ENCODE peak calls at places on chromosomes 3 and 15, in six cellular contexts. I is foreskin fibroblast, U is BJ, J is tibial nerve, B is kidney epithelial cell, H is brain microvascular endothelial cell. E is an unnamed sample.

GRCh38 chr3:140341213-140341612 is 336.7 kb upstream of the TRIM42 start:
- DNase-seq in I (no peak), U (no peak), J (no peak), B (no peak), H (no peak), E (no peak)

GRCh38 chr3:14148041-14148985 is 23.5 kb downstream of the TMEM43 start:
- DNase-seq in I (no peak), U (no peak), J (no peak), B (no peak), H (no peak), E (peak; percentile 72)

GRCh38 chr3:30227571-30228301 is 378.7 kb upstream of the TGFBR2 start:
- DNase-seq in I (peak; percentile 84), U (peak; percentile 84), J (no peak), B (no peak), H (peak; percentile 71), E (no peak)

GRCh38 chr3:191244242-191244867 is 45.3 kb downstream of the OSTN start:
- DNase-seq in I (no peak), U (no peak), J (no peak), B (no peak), H (no peak), E (no peak)

GRCh38 chr3:169923189-169923588 is 11.8 kb downstream of the SAMD7 start:
- DNase-seq in I (no peak), U (no peak), J (peak; percentile 20), B (no peak), H (no peak), E (peak; percentile 17)

GRCh38 chr15:76866716-76867321 is 38.3 kb downstream of the SCAPER start:
- DNase-seq in I (peak; percentile 20), U (peak; percentile 30), J (no peak), B (no peak), H (peak; percentile 17), E (no peak)

GRCh38 chr3:190562866-190563525 is 49.1 kb downstream of the IL1RAP start:
- DNase-seq in I (no peak), U (no peak), J (no peak), B (no peak), H (no peak), E (no peak)

GRCh38 chr3:71760140-71760539 is 6.5 kb downstream of the GPR27 start:
- DNase-seq in I (no peak), U (no peak), J (no peak), B (no peak), H (no peak), E (no peak)

GRCh38 chr15:71892335-71892734 is 82.0 kb downstream of the NR2E3 start:
- DNase-seq in I (no peak), U (no peak), J (no peak), B (no peak), H (no peak), E (no peak)

GRCh38 chr3:124978627-124979026 is 44.1 kb upstream of the MUC13 start:
- DNase-seq in I (no peak), U (no peak), J (no peak), B (no peak), H (no peak), E (no peak)

GRCh38 chr3:8318002-8318649 is 183.5 kb upstream of the LMCD1 start:
- DNase-seq in I (peak; percentile 78), U (no peak), J (no peak), B (peak; percentile 35), H (peak; percentile 4), E (no peak)

GRCh38 chr3:48990636-48991421 is 788 bp downstream of the P4HTM start:
- DNase-seq in I (no peak), U (no peak), J (no peak), B (no peak), H (no peak), E (no peak)

GRCh38 chr3:183626877-183627594 is 8.4 kb upstream of the KLHL24 start:
- DNase-seq in I (no peak), U (no peak), J (peak; percentile 38), B (no peak), H (no peak), E (no peak)

GRCh38 chr15:66883322-66883911 is 181.4 kb downstream of the SMAD6 start:
- DNase-seq in I (peak; percentile 100), U (peak; percentile 100), J (peak; percentile 83), B (peak; percentile 99), H (peak; percentile 99), E (peak; percentile 100)

GRCh38 chr3:65178703-65179102 is 490.9 kb upstream of the ADAMTS9 start:
- DNase-seq in I (peak; percentile 20), U (no peak), J (no peak), B (peak; percentile 70), H (peak; percentile 53), E (peak; percentile 84)

DNA sequence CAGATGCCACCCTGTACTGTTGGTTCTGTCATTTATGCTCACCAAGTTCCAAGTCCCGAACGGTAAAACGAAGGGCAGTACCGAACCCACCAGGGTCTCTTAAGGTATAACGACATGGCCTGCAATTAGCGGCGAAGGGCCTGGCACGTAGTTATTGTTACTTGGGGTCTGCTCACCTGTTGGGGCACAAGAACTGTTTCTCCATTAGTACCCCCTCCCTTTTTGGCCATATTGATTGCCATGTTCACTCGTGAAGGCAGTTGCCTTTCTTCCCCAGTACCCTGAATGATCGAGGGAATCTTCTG is 435 bp downstream of the IL17RB start:
- DNase-seq in I (no peak), U (no peak), J (no peak), B (no peak), H (no peak), E (no peak)
- H3K4me3 ChIP-seq in I (peak overlapping the region; percentile 53), U (no peak overlapping the region), J (peak overlapping the region; percentile 61), B (peak overlapping the region; percentile 52), H (no peak overlapping the region), E (peak overlapping the region; percentile 50)

GRCh38 chr3:69322110-69322509 is 63.8 kb downstream of the FRMD4B start:
- DNase-seq in I (no peak), U (no peak), J (no peak), B (no peak), H (no peak), E (no peak)

GRCh38 chr3:69326821-69327433 is 59.0 kb downstream of the FRMD4B start:
- DNase-seq in I (no peak), U (no peak), J (no peak), B (no peak), H (no peak), E (no peak)

GRCh38 chr3:69323941-69324340 is 61.9 kb downstream of the FRMD4B start:
- DNase-seq in I (no peak), U (no peak), J (no peak), B (no peak), H (no peak), E (no peak)

GRCh38 chr3:69325151-69325550 is 60.7 kb downstream of the FRMD4B start:
- DNase-seq in I (no peak), U (no peak), J (no peak), B (no peak), H (no peak), E (no peak)

DNA sequence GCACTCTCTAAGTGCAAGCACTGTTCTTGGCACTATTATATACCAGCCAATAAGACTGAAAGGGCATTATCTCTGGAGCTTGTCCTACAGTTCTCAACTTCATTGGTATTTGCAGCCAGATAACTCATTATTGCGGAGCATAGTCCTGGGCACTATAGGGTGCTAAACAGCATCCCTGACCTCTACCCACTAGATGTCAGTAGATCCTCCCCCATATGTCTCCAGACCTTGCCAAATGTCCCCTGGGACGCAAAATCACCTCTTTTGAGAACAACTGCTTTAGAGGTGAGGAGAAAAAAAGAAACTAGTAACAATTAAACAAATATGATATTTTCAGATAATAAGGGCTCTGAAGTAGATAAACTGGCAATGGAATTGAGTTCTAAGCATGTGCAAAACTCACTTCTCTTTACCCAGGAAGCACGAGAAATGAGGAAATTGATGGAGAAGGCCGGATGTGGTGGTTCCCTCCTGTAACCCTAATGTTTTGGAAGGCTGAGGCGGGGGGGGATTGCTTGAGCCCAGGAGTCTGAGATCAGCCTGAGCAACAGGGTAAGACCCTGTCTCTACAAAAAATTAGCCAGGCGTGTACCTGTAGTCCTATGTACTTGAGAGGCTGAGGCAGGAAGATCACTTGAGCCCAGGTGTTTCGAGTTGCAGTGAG is 61.4 kb downstream of the FRMD4B start:
- DNase-seq in I (no peak), U (no peak), J (no peak), B (no peak), H (no peak), E (no peak)
- TF ChIP-seq CTCF in I (no peak), U (no peak), J (peak; percentile 7), B (peak; percentile 11), H (peak; percentile 38), E (peak; percentile 41)

GRCh38 chr15:60840703-60841411 is 361.9 kb upstream of the ICE2 start:
- DNase-seq in I (no peak), U (no peak), J (no peak), B (no peak), H (no peak), E (no peak)
- H3K4me3 ChIP-seq in I (no peak overlapping the region), U (no peak overlapping the region), J (no peak overlapping the region), B (no peak overlapping the region), H (no peak overlapping the region), E (no peak overlapping the region)

GRCh38 chr3:51873876-51874275 is 1.5 kb downstream of the IQCF5 start:
- DNase-seq in I (no peak), U (no peak), J (no peak), B (no peak), H (no peak), E (no peak)
- TF ChIP-seq CTCF in I (no peak), U (no peak), J (no peak), B (no peak), H (no peak), E (no peak)

DNA sequence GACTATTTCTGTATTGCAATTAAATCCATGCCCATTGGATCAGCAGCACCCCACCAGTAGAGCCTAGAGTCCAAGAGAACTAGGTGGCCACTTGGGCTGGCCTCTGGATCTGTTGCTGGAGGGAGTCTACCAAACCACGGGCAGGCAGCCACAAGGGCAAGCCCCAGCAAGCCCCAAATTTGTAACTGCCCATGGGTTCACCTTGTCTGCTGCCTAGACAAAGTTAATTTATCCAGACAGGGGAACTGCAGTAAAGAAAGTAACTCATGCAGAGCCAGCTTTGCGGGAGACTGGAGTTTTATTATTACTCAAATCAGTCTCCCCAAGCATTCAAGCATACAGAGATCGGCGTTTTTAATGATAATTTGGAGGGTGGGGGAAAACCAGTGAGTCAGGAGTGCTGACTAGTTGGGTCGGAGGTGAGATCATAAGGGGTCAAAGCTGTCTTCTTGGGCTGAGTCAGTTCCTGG is 74.0 kb upstream of the TERB2 start:
- DNase-seq in I (no peak), U (no peak), J (no peak), B (no peak), H (no peak), E (no peak)
- H3K4me3 ChIP-seq in I (no peak overlapping the region), U (no peak overlapping the region), J (no peak overlapping the region), B (no peak overlapping the region), H (no peak overlapping the region), E (no peak overlapping the region)

DNA sequence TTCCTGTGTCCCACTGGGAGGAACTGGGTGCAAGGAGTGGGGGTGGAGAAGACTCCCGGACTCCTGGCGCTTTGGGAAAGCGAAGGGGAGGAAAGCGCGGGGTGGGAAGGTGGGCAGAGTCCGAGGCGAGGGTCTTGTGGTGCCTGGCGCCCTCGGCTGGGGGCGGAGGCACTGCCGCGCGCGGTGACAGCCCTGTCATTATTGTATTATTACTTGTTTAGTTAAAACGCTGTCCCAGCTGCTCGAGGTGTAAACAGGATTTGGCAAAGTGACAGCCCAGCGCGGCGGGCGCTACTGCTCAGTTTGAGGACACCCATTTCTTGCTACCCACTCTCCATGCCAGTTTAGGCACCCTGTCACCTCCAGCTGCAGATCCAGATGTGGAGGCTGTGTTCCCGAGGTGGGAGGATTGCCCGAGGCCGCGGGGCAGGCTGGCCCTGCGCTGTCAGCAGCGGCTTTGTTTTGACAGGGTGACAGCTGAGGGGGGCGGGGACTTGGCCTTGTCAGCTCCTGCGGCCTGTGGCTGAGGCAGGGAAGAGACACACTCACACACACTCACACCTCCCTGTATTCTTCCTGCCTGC is 1.0 kb downstream of the KAT2B start:
- DNase-seq in I (peak; percentile 73), U (no peak), J (peak; percentile 83), B (no peak), H (peak; percentile 46), E (no peak)
- TF ChIP-seq CTCF in I (no peak), U (no peak), J (no peak), B (no peak), H (no peak), E (no peak)

E was measured in retinal pigment epithelial cell.